ENCODE peak calls at places on chromosome 16, in six cellular contexts. One of them, this sample, is unnamed.
A peak's percentile ranks its signal among the peaks of the same experiment; 100 is the strongest.

GRCh38 chr16:84970447-84971127 is 40.7 kb downstream of the ZDHHC7 start:
- DNase-seq in astrocyte of the spinal cord: peak; percentile 75
- DNase-seq in A549: peak; percentile 82
- DNase-seq in IMR-90: peak; percentile 76
- DNase-seq in left lung: peak; percentile 78
- DNase-seq in left ventricle myocardium inferior: peak; percentile 78
- DNase-seq in this sample: peak; percentile 63

GRCh38 chr16:90002759-90003158 is 16.5 kb downstream of the DBNDD1 start:
- DNase-seq in left ventricle myocardium inferior: no peak
- DNase-seq in A549: no peak
- DNase-seq in IMR-90: no peak
- DNase-seq in left lung: no peak
- DNase-seq in astrocyte of the spinal cord: no peak
- DNase-seq in this sample: no peak

GRCh38 chr16:13873835-13874438 is 46.0 kb upstream of the ERCC4 start:
- DNase-seq in left ventricle myocardium inferior: no peak
- DNase-seq in IMR-90: peak; percentile 2
- DNase-seq in left lung: no peak
- DNase-seq in astrocyte of the spinal cord: peak; percentile 10
- DNase-seq in A549: peak; percentile 29
- DNase-seq in this sample: no peak

GRCh38 chr16:88725609-88726407 is 19.5 kb downstream of the CTU2 start:
- DNase-seq in A549: no peak
- DNase-seq in astrocyte of the spinal cord: no peak
- DNase-seq in left ventricle myocardium inferior: no peak
- DNase-seq in IMR-90: no peak
- DNase-seq in left lung: no peak
- DNase-seq in this sample: no peak

GRCh38 chr16:25580071-25580470 is 111.7 kb upstream of the HS3ST4 start:
- DNase-seq in IMR-90: no peak
- DNase-seq in A549: no peak
- DNase-seq in astrocyte of the spinal cord: no peak
- DNase-seq in left lung: no peak
- DNase-seq in left ventricle myocardium inferior: no peak
- DNase-seq in this sample: no peak

GRCh38 chr16:54128629-54129230 is 157.9 kb downstream of the IRX3 start:
- DNase-seq in astrocyte of the spinal cord: no peak
- DNase-seq in left lung: no peak
- DNase-seq in A549: no peak
- DNase-seq in IMR-90: no peak
- DNase-seq in left ventricle myocardium inferior: no peak
- DNase-seq in this sample: no peak

GRCh38 chr16:28293589-28293935 is 1.2 kb downstream of the SBK1 start:
- DNase-seq in left ventricle myocardium inferior: no peak
- DNase-seq in left lung: no peak
- DNase-seq in IMR-90: no peak
- DNase-seq in astrocyte of the spinal cord: no peak
- DNase-seq in A549: no peak
- DNase-seq in this sample: no peak

GRCh38 chr16:19066988-19067348 is 446 bp upstream of the COQ7 start:
- DNase-seq in astrocyte of the spinal cord: no peak
- DNase-seq in left lung: no peak
- DNase-seq in A549: no peak
- DNase-seq in left ventricle myocardium inferior: no peak
- DNase-seq in IMR-90: no peak
- DNase-seq in this sample: no peak

GRCh38 chr16:88726981-88727380 is 20.7 kb downstream of the CTU2 start:
- DNase-seq in A549: no peak
- DNase-seq in IMR-90: no peak
- DNase-seq in left lung: no peak
- DNase-seq in left ventricle myocardium inferior: no peak
- DNase-seq in astrocyte of the spinal cord: no peak
- DNase-seq in this sample: no peak

GRCh38 chr16:50862818-50863672 is 121.2 kb downstream of the CYLD start:
- DNase-seq in A549: no peak
- DNase-seq in astrocyte of the spinal cord: no peak
- DNase-seq in IMR-90: no peak
- DNase-seq in left lung: no peak
- DNase-seq in left ventricle myocardium inferior: no peak
- DNase-seq in this sample: no peak

GRCh38 chr16:11464241-11464640 is 119.0 kb downstream of the RMI2 start:
- DNase-seq in IMR-90: no peak
- DNase-seq in left ventricle myocardium inferior: no peak
- DNase-seq in left lung: no peak
- DNase-seq in A549: no peak
- DNase-seq in astrocyte of the spinal cord: no peak
- DNase-seq in this sample: no peak

GRCh38 chr16:27980076-27980775 is 83.3 kb downstream of the GSG1L start:
- DNase-seq in left ventricle myocardium inferior: no peak
- DNase-seq in A549: no peak
- DNase-seq in IMR-90: no peak
- DNase-seq in left lung: no peak
- DNase-seq in astrocyte of the spinal cord: no peak
- DNase-seq in this sample: no peak

GRCh38 chr16:9151074-9151473 is 59.6 kb downstream of the HAPSTR1 start:
- DNase-seq in left lung: no peak
- DNase-seq in left ventricle myocardium inferior: no peak
- DNase-seq in A549: no peak
- DNase-seq in astrocyte of the spinal cord: no peak
- DNase-seq in IMR-90: no peak
- DNase-seq in this sample: no peak

DNA sequence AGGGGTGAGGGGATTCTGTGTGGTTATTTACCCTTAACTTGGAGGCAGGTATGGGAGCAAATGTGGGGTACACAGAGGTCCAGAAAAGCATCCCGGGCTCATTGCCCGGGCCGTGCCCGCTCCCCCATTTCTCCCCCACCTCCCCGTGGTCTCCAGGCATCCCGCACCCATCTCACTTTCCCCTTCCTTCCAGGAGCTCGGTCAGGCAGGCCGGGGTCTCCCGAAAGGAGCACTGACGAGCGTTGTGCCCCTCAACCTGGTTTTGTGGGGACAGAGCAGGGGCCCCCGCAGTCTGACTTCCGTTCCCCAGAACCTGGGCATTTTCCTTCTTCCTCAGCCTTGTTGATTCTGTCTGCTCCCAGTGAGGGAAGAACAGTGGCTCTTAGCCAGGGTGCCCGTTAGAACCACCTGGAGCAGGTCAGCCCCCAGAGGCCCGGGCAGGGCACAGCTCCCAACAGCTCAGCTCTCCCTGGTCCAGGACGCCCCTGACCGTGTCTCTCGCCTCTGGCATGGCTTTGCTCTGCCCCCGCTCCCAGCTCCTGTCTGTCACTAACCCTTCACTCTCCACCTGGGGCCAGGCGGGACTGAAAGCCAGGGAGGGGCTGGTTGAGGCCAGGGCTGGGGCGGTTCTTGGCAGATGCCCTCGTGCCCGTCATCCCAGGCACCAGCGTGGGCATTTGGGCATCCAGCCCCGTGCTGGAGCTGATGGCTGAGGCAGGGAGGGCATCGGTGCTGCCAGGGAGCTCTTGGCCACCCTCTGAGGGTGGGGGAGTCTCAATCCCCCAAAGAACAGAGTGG is 12.5 kb upstream of the NUDT16L1 start:
- DNase-seq in astrocyte of the spinal cord: no peak
- DNase-seq in left ventricle myocardium inferior: peak; percentile 78
- DNase-seq in A549: no peak
- DNase-seq in IMR-90: no peak
- DNase-seq in left lung: no peak
- DNase-seq in this sample: no peak
- H3K4me3 ChIP-seq in astrocyte of the spinal cord: no peak overlapping the region
- H3K4me3 ChIP-seq in left ventricle myocardium inferior: peak overlapping the region; percentile 56
- H3K4me3 ChIP-seq in A549: no peak overlapping the region
- H3K4me3 ChIP-seq in IMR-90: no peak overlapping the region
- H3K4me3 ChIP-seq in left lung: peak overlapping the region; percentile 39
- H3K4me3 ChIP-seq in this sample: no peak overlapping the region

DNA sequence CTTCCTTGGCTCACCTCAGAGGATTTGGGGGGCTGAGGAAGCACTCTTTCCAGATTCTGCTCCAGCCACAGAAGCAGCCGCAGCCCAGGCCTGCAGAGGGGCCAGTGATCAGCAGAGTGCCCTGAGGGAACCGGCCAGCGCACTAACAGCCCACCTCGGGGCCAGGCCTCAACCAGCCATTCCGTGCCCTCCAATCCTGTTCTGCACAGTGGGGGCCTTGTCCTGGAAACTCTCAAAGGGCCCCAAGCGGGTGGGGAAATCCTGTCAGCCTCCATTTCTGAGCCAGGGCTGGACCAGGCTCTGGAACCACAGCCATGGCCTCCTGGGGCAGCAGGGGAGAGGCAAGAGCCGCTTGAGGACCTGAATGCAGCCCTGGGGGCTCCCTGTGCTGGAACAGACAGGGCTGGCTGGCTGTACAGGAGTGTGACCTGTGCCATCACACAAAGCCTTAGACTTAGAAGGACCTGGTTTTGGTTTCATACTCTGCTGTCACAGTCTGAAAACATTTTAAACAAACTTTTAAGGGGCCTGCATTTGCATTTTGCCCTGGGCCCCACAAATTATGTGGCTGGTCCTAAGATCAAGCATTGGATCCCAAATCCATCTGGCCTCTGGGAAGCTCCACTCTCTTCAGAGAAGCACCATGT is 10.0 kb downstream of the CNGB1 start:
- DNase-seq in A549: no peak
- DNase-seq in IMR-90: no peak
- DNase-seq in left ventricle myocardium inferior: no peak
- DNase-seq in left lung: no peak
- DNase-seq in astrocyte of the spinal cord: no peak
- DNase-seq in this sample: no peak
- H3K4me3 ChIP-seq in A549: no peak overlapping the region
- H3K4me3 ChIP-seq in IMR-90: no peak overlapping the region
- H3K4me3 ChIP-seq in left ventricle myocardium inferior: no peak overlapping the region
- H3K4me3 ChIP-seq in left lung: no peak overlapping the region
- H3K4me3 ChIP-seq in astrocyte of the spinal cord: no peak overlapping the region
- H3K4me3 ChIP-seq in this sample: no peak overlapping the region

GRCh38 chr16:78648517-78648916 is 549.1 kb downstream of the WWOX start:
- DNase-seq in left ventricle myocardium inferior: no peak
- DNase-seq in IMR-90: no peak
- DNase-seq in astrocyte of the spinal cord: peak; percentile 5
- DNase-seq in left lung: no peak
- DNase-seq in A549: no peak
- DNase-seq in this sample: peak; percentile 30
- H3K4me3 ChIP-seq in left ventricle myocardium inferior: no peak overlapping the region
- H3K4me3 ChIP-seq in IMR-90: no peak overlapping the region
- H3K4me3 ChIP-seq in astrocyte of the spinal cord: no peak overlapping the region
- H3K4me3 ChIP-seq in left lung: no peak overlapping the region
- H3K4me3 ChIP-seq in A549: no peak overlapping the region
- H3K4me3 ChIP-seq in this sample: no peak overlapping the region

GRCh38 chr16:49277766-49278566 is 3.7 kb downstream of the CBLN1 start:
- DNase-seq in astrocyte of the spinal cord: no peak
- DNase-seq in left ventricle myocardium inferior: no peak
- DNase-seq in A549: no peak
- DNase-seq in IMR-90: no peak
- DNase-seq in left lung: no peak
- DNase-seq in this sample: no peak

GRCh38 chr16:49278567-49278827 is 3.1 kb downstream of the CBLN1 start:
- DNase-seq in left ventricle myocardium inferior: no peak
- DNase-seq in left lung: no peak
- DNase-seq in A549: no peak
- DNase-seq in IMR-90: no peak
- DNase-seq in astrocyte of the spinal cord: no peak
- DNase-seq in this sample: no peak

GRCh38 chr16:49276646-49277385 is 4.8 kb downstream of the CBLN1 start:
- DNase-seq in IMR-90: no peak
- DNase-seq in left lung: no peak
- DNase-seq in A549: no peak
- DNase-seq in left ventricle myocardium inferior: no peak
- DNase-seq in astrocyte of the spinal cord: no peak
- DNase-seq in this sample: no peak

GRCh38 chr16:49275870-49276269 is 5.8 kb downstream of the CBLN1 start:
- DNase-seq in astrocyte of the spinal cord: no peak
- DNase-seq in IMR-90: no peak
- DNase-seq in left ventricle myocardium inferior: no peak
- DNase-seq in left lung: no peak
- DNase-seq in A549: no peak
- DNase-seq in this sample: no peak

GRCh38 chr16:49277386-49277742 is 4.3 kb downstream of the CBLN1 start:
- DNase-seq in left lung: no peak
- DNase-seq in IMR-90: no peak
- DNase-seq in A549: no peak
- DNase-seq in astrocyte of the spinal cord: no peak
- DNase-seq in left ventricle myocardium inferior: no peak
- DNase-seq in this sample: no peak
- H3K4me3 ChIP-seq in left lung: no peak overlapping the region
- H3K4me3 ChIP-seq in IMR-90: no peak overlapping the region
- H3K4me3 ChIP-seq in A549: no peak overlapping the region
- H3K4me3 ChIP-seq in astrocyte of the spinal cord: no peak overlapping the region
- H3K4me3 ChIP-seq in left ventricle myocardium inferior: peak overlapping the region; percentile 33
- H3K4me3 ChIP-seq in this sample: no peak overlapping the region

GRCh38 chr16:31474778-31475738 is 3.1 kb downstream of the TGFB1I1 start:
- DNase-seq in left ventricle myocardium inferior: no peak
- DNase-seq in A549: no peak
- DNase-seq in IMR-90: no peak
- DNase-seq in astrocyte of the spinal cord: no peak
- DNase-seq in left lung: no peak
- DNase-seq in this sample: no peak
- H3K4me3 ChIP-seq in left ventricle myocardium inferior: no peak overlapping the region
- H3K4me3 ChIP-seq in A549: no peak overlapping the region
- H3K4me3 ChIP-seq in IMR-90: no peak overlapping the region
- H3K4me3 ChIP-seq in astrocyte of the spinal cord: no peak overlapping the region
- H3K4me3 ChIP-seq in left lung: no peak overlapping the region
- H3K4me3 ChIP-seq in this sample: no peak overlapping the region

DNA sequence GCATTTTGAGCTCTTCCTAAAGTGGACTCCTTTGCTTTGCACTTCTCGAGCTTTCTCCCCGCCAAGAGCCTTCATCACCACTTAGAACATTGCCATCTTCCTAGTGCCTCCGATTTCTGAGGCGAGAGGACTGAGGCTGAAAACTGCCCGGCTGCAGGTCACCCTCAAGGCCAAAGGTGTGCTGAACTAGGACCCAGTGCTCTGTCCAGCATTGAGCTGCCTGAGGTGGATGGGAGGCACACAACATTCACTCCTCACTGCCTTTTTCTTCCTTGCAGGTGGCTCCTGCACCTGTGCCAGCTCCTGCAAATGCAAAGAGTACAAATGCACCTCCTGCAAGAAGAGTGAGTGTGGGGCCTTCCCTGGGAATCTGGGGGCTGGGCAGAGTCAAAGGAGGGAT is 5.4 kb downstream of the MT1A start:
- DNase-seq in astrocyte of the spinal cord: no peak
- DNase-seq in A549: no peak
- DNase-seq in left ventricle myocardium inferior: no peak
- DNase-seq in left lung: no peak
- DNase-seq in IMR-90: no peak
- DNase-seq in this sample: no peak
- H3K4me3 ChIP-seq in astrocyte of the spinal cord: no peak overlapping the region
- H3K4me3 ChIP-seq in A549: peak overlapping the region; percentile 38
- H3K4me3 ChIP-seq in left ventricle myocardium inferior: peak overlapping the region; percentile 60
- H3K4me3 ChIP-seq in left lung: peak overlapping the region; percentile 29
- H3K4me3 ChIP-seq in IMR-90: no peak overlapping the region
- H3K4me3 ChIP-seq in this sample: no peak overlapping the region

This sample was measured in brain microvascular endothelial cell.